ENCODE peak calls at places on chromosomes 5 and 9, in seven cellular contexts. L, Z, E, A, C, H and D are unnamed samples.
A peak's percentile ranks its signal among the peaks of the same experiment; 100 is the strongest.

GRCh38 chr5:169356181-169356580 is 55.2 kb upstream of the SLIT3 start:
- DNase-seq in L (no peak), Z (no peak), E (no peak), A (no peak), C (no peak), H (no peak), D (no peak)

GRCh38 chr9:109487247-109487646 is 10.9 kb downstream of the PTPN3 start:
- DNase-seq in L (no peak), Z (no peak), E (no peak), A (no peak), C (no peak), H (no peak), D (no peak)

GRCh38 chr9:19618816-19619215 is 170.0 kb downstream of the SLC24A2 start:
- DNase-seq in L (no peak), Z (no peak), E (no peak), A (no peak), C (no peak), H (no peak), D (no peak)

GRCh38 chr5:131814990-131815389 is 18.2 kb upstream of the FNIP1 start:
- DNase-seq in L (peak; percentile 88), Z (no peak), E (no peak), A (no peak), C (no peak), H (peak; percentile 85), D (no peak)

GRCh38 chr5:72472031-72472430 is 35.2 kb downstream of the ZNF366 start:
- DNase-seq in L (no peak), Z (no peak), E (no peak), A (no peak), C (no peak), H (no peak), D (no peak)

GRCh38 chr5:41722359-41722950 is 147.8 kb downstream of the OXCT1 start:
- DNase-seq in L (no peak), Z (no peak), E (no peak), A (no peak), C (no peak), H (no peak), D (no peak)

GRCh38 chr5:135194573-135195266 is 160.7 kb upstream of the PITX1 start:
- DNase-seq in L (no peak), Z (peak; percentile 27), E (no peak), A (no peak), C (no peak), H (no peak), D (no peak)

GRCh38 chr9:130522233-130522808 is 57.1 kb upstream of the FUBP3 start:
- DNase-seq in L (no peak), Z (no peak), E (peak; percentile 46), A (no peak), C (no peak), H (no peak), D (no peak)

GRCh38 chr5:153753645-153754432 is 263.4 kb downstream of the GRIA1 start:
- DNase-seq in L (no peak), Z (no peak), E (no peak), A (no peak), C (no peak), H (no peak), D (no peak)

GRCh38 chr9:130263601-130264413 is 1.8 kb upstream of the HMCN2 start:
- DNase-seq in L (no peak), Z (no peak), E (no peak), A (no peak), C (no peak), H (no peak), D (no peak)

GRCh38 chr9:127767909-127768331 is 10.5 kb downstream of the SH2D3C start:
- DNase-seq in L (peak; percentile 15), Z (no peak), E (no peak), A (no peak), C (no peak), H (no peak), D (no peak)

GRCh38 chr5:142697356-142697807 is 11.5 kb upstream of the FGF1 start:
- DNase-seq in L (peak; percentile 81), Z (no peak), E (no peak), A (no peak), C (no peak), H (no peak), D (no peak)

GRCh38 chr5:151738125-151738848 is 20.1 kb downstream of the ATOX1 start:
- DNase-seq in L (no peak), Z (no peak), E (no peak), A (no peak), C (no peak), H (no peak), D (no peak)

GRCh38 chr9:14924821-14925220 is 14.6 kb upstream of the FREM1 start:
- DNase-seq in L (peak; percentile 25), Z (peak; percentile 48), E (no peak), A (no peak), C (no peak), H (no peak), D (no peak)

GRCh38 chr9:129109952-129110739 is 447 bp downstream of the CRAT start:
- DNase-seq in L (no peak), Z (no peak), E (no peak), A (no peak), C (no peak), H (no peak), D (peak; percentile 22)

GRCh38 chr9:122334916-122335315 is 35.9 kb upstream of the PTGS1 start:
- DNase-seq in L (no peak), Z (no peak), E (no peak), A (no peak), C (no peak), H (no peak), D (no peak)

GRCh38 chr5:133782736-133783135 is 170.4 kb upstream of the FSTL4 start:
- DNase-seq in L (no peak), Z (no peak), E (no peak), A (no peak), C (no peak), H (no peak), D (no peak)

GRCh38 chr5:173825215-173825865 is 62.8 kb upstream of the CPEB4 start:
- DNase-seq in L (peak; percentile 56), Z (no peak), E (no peak), A (no peak), C (no peak), H (peak; percentile 43), D (no peak)

GRCh38 chr5:140182075-140182709 is 7.2 kb downstream of the CYSTM1 start:
- DNase-seq in L (no peak), Z (no peak), E (no peak), A (no peak), C (no peak), H (no peak), D (no peak)

GRCh38 chr9:133114451-133114885 is 6.6 kb downstream of the RALGDS start:
- DNase-seq in L (no peak), Z (no peak), E (no peak), A (no peak), C (no peak), H (peak; percentile 70), D (no peak)

GRCh38 chr5:151591144-151591819 is at the start of gene FAT2:
- DNase-seq in L (no peak), Z (no peak), E (no peak), A (no peak), C (no peak), H (no peak), D (no peak)

GRCh38 chr9:132011309-132011708 is 68.4 kb downstream of the MED27 start:
- DNase-seq in L (no peak), Z (no peak), E (no peak), A (no peak), C (no peak), H (no peak), D (no peak)

GRCh38 chr5:140356878-140357730 is 2.9 kb upstream of the SLC4A9 start:
- DNase-seq in L (no peak), Z (no peak), E (no peak), A (no peak), C (no peak), H (no peak), D (no peak)

GRCh38 chr5:13244151-13244550 is 700.3 kb downstream of the DNAH5 start:
- DNase-seq in L (no peak), Z (no peak), E (no peak), A (no peak), C (no peak), H (no peak), D (no peak)

GRCh38 chr5:87649455-87649854 is 236.7 kb upstream of the CCNH start:
- DNase-seq in L (no peak), Z (no peak), E (no peak), A (no peak), C (no peak), H (no peak), D (no peak)

GRCh38 chr9:93234600-93234999 is 50.7 kb downstream of the WNK2 start:
- DNase-seq in L (no peak), Z (no peak), E (no peak), A (no peak), C (no peak), H (no peak), D (no peak)

GRCh38 chr5:135629164-135629563 is 50.4 kb upstream of the CXCL14 start:
- DNase-seq in L (no peak), Z (no peak), E (no peak), A (no peak), C (no peak), H (no peak), D (no peak)

GRCh38 chr5:61625682-61626620 is 293.9 kb downstream of the ZSWIM6 start:
- DNase-seq in L (no peak), Z (peak; percentile 10), E (peak; percentile 54), A (peak; percentile 6), C (peak; percentile 38), H (no peak), D (no peak)

GRCh38 chr5:72013741-72014703 is 93.3 kb upstream of the MAP1B start:
- DNase-seq in L (peak; percentile 73), Z (no peak), E (peak; percentile 29), A (no peak), C (no peak), H (no peak), D (no peak)

GRCh38 chr5:149680810-149681221 is 49.3 kb upstream of the PPARGC1B start:
- DNase-seq in L (no peak), Z (no peak), E (no peak), A (no peak), C (peak; percentile 82), H (no peak), D (peak; percentile 59)

GRCh38 chr5:179870403-179870903 is 11.8 kb upstream of the MRNIP start:
- DNase-seq in L (peak; percentile 11), Z (no peak), E (no peak), A (no peak), C (no peak), H (no peak), D (no peak)

GRCh38 chr5:135448071-135448704 is 1.0 kb upstream of the DCANP1 start:
- DNase-seq in L (no peak), Z (no peak), E (no peak), A (no peak), C (no peak), H (no peak), D (no peak)